ENCODE peak calls at places on chromosomes 3 and 15, in nine cellular contexts. One of them, this sample, is unnamed.

GRCh38 chr3:114551770-114552526 is 258.1 kb downstream of the TIGIT start:
- DNase-seq in stomach: no peak
- DNase-seq in H1: no peak
- DNase-seq in breast epithelium: no peak
- DNase-seq in HL-60: no peak
- DNase-seq in endothelial cell of umbilical vein: peak
- DNase-seq in suprapubic skin: no peak
- DNase-seq in prostate gland: no peak
- DNase-seq in transverse colon: no peak
- DNase-seq in this sample: no peak

GRCh38 chr15:45320581-45320980 is 57.8 kb downstream of the GATM start:
- DNase-seq in stomach: no peak
- DNase-seq in H1: no peak
- DNase-seq in breast epithelium: no peak
- DNase-seq in HL-60: no peak
- DNase-seq in endothelial cell of umbilical vein: no peak
- DNase-seq in suprapubic skin: no peak
- DNase-seq in prostate gland: no peak
- DNase-seq in transverse colon: no peak
- DNase-seq in this sample: no peak

GRCh38 chr3:10277115-10277625 is 15.6 kb downstream of the GHRL start:
- DNase-seq in stomach: no peak
- DNase-seq in H1: no peak
- DNase-seq in breast epithelium: no peak
- DNase-seq in HL-60: no peak
- DNase-seq in endothelial cell of umbilical vein: no peak
- DNase-seq in suprapubic skin: no peak
- DNase-seq in prostate gland: no peak
- DNase-seq in transverse colon: no peak
- DNase-seq in this sample: no peak

GRCh38 chr3:105979961-105980360 is 111.1 kb upstream of the CBLB start:
- DNase-seq in stomach: no peak
- DNase-seq in H1: no peak
- DNase-seq in breast epithelium: no peak
- DNase-seq in HL-60: no peak
- DNase-seq in endothelial cell of umbilical vein: no peak
- DNase-seq in suprapubic skin: no peak
- DNase-seq in prostate gland: no peak
- DNase-seq in transverse colon: no peak
- DNase-seq in this sample: no peak

GRCh38 chr15:47736123-47736786 is 18.9 kb downstream of the SEMA6D start:
- DNase-seq in stomach: no peak
- DNase-seq in H1: no peak
- DNase-seq in breast epithelium: no peak
- DNase-seq in HL-60: no peak
- DNase-seq in endothelial cell of umbilical vein: no peak
- DNase-seq in suprapubic skin: no peak
- DNase-seq in prostate gland: no peak
- DNase-seq in transverse colon: no peak
- DNase-seq in this sample: no peak

GRCh38 chr3:131701153-131701791 is 198.5 kb upstream of the MRPL3 start:
- DNase-seq in stomach: no peak
- DNase-seq in H1: no peak
- DNase-seq in breast epithelium: no peak
- DNase-seq in HL-60: no peak
- DNase-seq in endothelial cell of umbilical vein: no peak
- DNase-seq in suprapubic skin: no peak
- DNase-seq in prostate gland: no peak
- DNase-seq in transverse colon: no peak
- DNase-seq in this sample: no peak

GRCh38 chr3:62070891-62071290 is 302.5 kb downstream of the FEZF2 start:
- DNase-seq in stomach: no peak
- DNase-seq in H1: no peak
- DNase-seq in breast epithelium: no peak
- DNase-seq in HL-60: no peak
- DNase-seq in endothelial cell of umbilical vein: no peak
- DNase-seq in suprapubic skin: no peak
- DNase-seq in prostate gland: no peak
- DNase-seq in transverse colon: no peak
- DNase-seq in this sample: no peak

GRCh38 chr15:99613887-99614642 is 48.3 kb downstream of the MEF2A start:
- DNase-seq in stomach: no peak
- DNase-seq in H1: no peak
- DNase-seq in breast epithelium: no peak
- DNase-seq in HL-60: no peak
- DNase-seq in endothelial cell of umbilical vein: no peak
- DNase-seq in suprapubic skin: no peak
- DNase-seq in prostate gland: no peak
- DNase-seq in transverse colon: peak
- DNase-seq in this sample: no peak

GRCh38 chr15:29037997-29038700 is 152.4 kb downstream of the APBA2 start:
- DNase-seq in stomach: no peak
- DNase-seq in H1: no peak
- DNase-seq in breast epithelium: no peak
- DNase-seq in HL-60: no peak
- DNase-seq in endothelial cell of umbilical vein: no peak
- DNase-seq in suprapubic skin: peak
- DNase-seq in prostate gland: no peak
- DNase-seq in transverse colon: no peak
- DNase-seq in this sample: no peak

GRCh38 chr3:113043686-113044085 is 52.9 kb downstream of the GTPBP8 start:
- DNase-seq in stomach: no peak
- DNase-seq in H1: no peak
- DNase-seq in breast epithelium: no peak
- DNase-seq in HL-60: no peak
- DNase-seq in endothelial cell of umbilical vein: no peak
- DNase-seq in suprapubic skin: no peak
- DNase-seq in prostate gland: no peak
- DNase-seq in transverse colon: no peak
- DNase-seq in this sample: no peak

GRCh38 chr3:127728417-127728816 is 55.7 kb downstream of the ABTB1 start:
- DNase-seq in stomach: no peak
- DNase-seq in H1: no peak
- DNase-seq in breast epithelium: no peak
- DNase-seq in HL-60: no peak
- DNase-seq in endothelial cell of umbilical vein: no peak
- DNase-seq in suprapubic skin: no peak
- DNase-seq in prostate gland: no peak
- DNase-seq in transverse colon: no peak
- DNase-seq in this sample: no peak

GRCh38 chr3:152466784-152467183 is 198.1 kb downstream of the MBNL1 start:
- DNase-seq in stomach: no peak
- DNase-seq in H1: no peak
- DNase-seq in breast epithelium: no peak
- DNase-seq in HL-60: no peak
- DNase-seq in endothelial cell of umbilical vein: peak
- DNase-seq in suprapubic skin: no peak
- DNase-seq in prostate gland: no peak
- DNase-seq in transverse colon: no peak
- DNase-seq in this sample: no peak

GRCh38 chr15:53446376-53446775 is 313.1 kb downstream of the WDR72 start:
- DNase-seq in stomach: peak
- DNase-seq in H1: no peak
- DNase-seq in breast epithelium: no peak
- DNase-seq in HL-60: no peak
- DNase-seq in endothelial cell of umbilical vein: no peak
- DNase-seq in suprapubic skin: no peak
- DNase-seq in prostate gland: no peak
- DNase-seq in transverse colon: peak
- DNase-seq in this sample: no peak

GRCh38 chr15:53445531-53445930 is 313.9 kb downstream of the WDR72 start:
- DNase-seq in stomach: no peak
- DNase-seq in H1: no peak
- DNase-seq in breast epithelium: no peak
- DNase-seq in HL-60: no peak
- DNase-seq in endothelial cell of umbilical vein: no peak
- DNase-seq in suprapubic skin: no peak
- DNase-seq in prostate gland: no peak
- DNase-seq in transverse colon: no peak
- DNase-seq in this sample: no peak

GRCh38 chr15:53447053-53447574 is 312.3 kb downstream of the WDR72 start:
- DNase-seq in stomach: no peak
- DNase-seq in H1: no peak
- DNase-seq in breast epithelium: no peak
- DNase-seq in HL-60: no peak
- DNase-seq in endothelial cell of umbilical vein: no peak
- DNase-seq in suprapubic skin: no peak
- DNase-seq in prostate gland: no peak
- DNase-seq in transverse colon: no peak
- DNase-seq in this sample: no peak

GRCh38 chr15:53448215-53449001 is 311.1 kb downstream of the WDR72 start:
- DNase-seq in stomach: no peak
- DNase-seq in H1: no peak
- DNase-seq in breast epithelium: no peak
- DNase-seq in HL-60: no peak
- DNase-seq in endothelial cell of umbilical vein: peak
- DNase-seq in suprapubic skin: no peak
- DNase-seq in prostate gland: no peak
- DNase-seq in transverse colon: no peak
- DNase-seq in this sample: no peak

GRCh38 chr15:53447742-53448141 is 311.7 kb downstream of the WDR72 start:
- DNase-seq in stomach: no peak
- DNase-seq in H1: no peak
- DNase-seq in breast epithelium: no peak
- DNase-seq in HL-60: no peak
- DNase-seq in endothelial cell of umbilical vein: no peak
- DNase-seq in suprapubic skin: no peak
- DNase-seq in prostate gland: no peak
- DNase-seq in transverse colon: no peak
- DNase-seq in this sample: no peak
- TF ChIP-seq POLR2AphosphoS5 in stomach: no peak
- TF ChIP-seq POLR2AphosphoS5 in H1: no peak
- TF ChIP-seq POLR2AphosphoS5 in breast epithelium: no peak
- TF ChIP-seq POLR2AphosphoS5 in HL-60: no peak
- TF ChIP-seq POLR2AphosphoS5 in endothelial cell of umbilical vein: no peak
- TF ChIP-seq POLR2AphosphoS5 in suprapubic skin: no peak
- TF ChIP-seq POLR2AphosphoS5 in prostate gland: no peak
- TF ChIP-seq POLR2AphosphoS5 in transverse colon: no peak
- TF ChIP-seq POLR2AphosphoS5 in this sample: no peak

GRCh38 chr15:98609144-98609852 is 39.0 kb upstream of the IGF1R start:
- DNase-seq in stomach: no peak
- DNase-seq in H1: peak
- DNase-seq in breast epithelium: peak
- DNase-seq in HL-60: no peak
- DNase-seq in endothelial cell of umbilical vein: peak
- DNase-seq in suprapubic skin: peak
- DNase-seq in prostate gland: peak
- DNase-seq in transverse colon: no peak
- DNase-seq in this sample: no peak
- TF ChIP-seq POLR2AphosphoS5 in stomach: no peak
- TF ChIP-seq POLR2AphosphoS5 in H1: no peak
- TF ChIP-seq POLR2AphosphoS5 in breast epithelium: no peak
- TF ChIP-seq POLR2AphosphoS5 in HL-60: no peak
- TF ChIP-seq POLR2AphosphoS5 in endothelial cell of umbilical vein: no peak
- TF ChIP-seq POLR2AphosphoS5 in suprapubic skin: no peak
- TF ChIP-seq POLR2AphosphoS5 in prostate gland: peak
- TF ChIP-seq POLR2AphosphoS5 in transverse colon: no peak
- TF ChIP-seq POLR2AphosphoS5 in this sample: no peak

GRCh38 chr15:63052961-63053698 is 10.6 kb downstream of the TPM1 start:
- DNase-seq in stomach: peak
- DNase-seq in H1: no peak
- DNase-seq in breast epithelium: peak
- DNase-seq in HL-60: no peak
- DNase-seq in endothelial cell of umbilical vein: peak
- DNase-seq in suprapubic skin: peak
- DNase-seq in prostate gland: peak
- DNase-seq in transverse colon: peak
- DNase-seq in this sample: no peak
- TF ChIP-seq POLR2AphosphoS5 in stomach: no peak
- TF ChIP-seq POLR2AphosphoS5 in H1: peak
- TF ChIP-seq POLR2AphosphoS5 in breast epithelium: peak
- TF ChIP-seq POLR2AphosphoS5 in HL-60: no peak
- TF ChIP-seq POLR2AphosphoS5 in endothelial cell of umbilical vein: no peak
- TF ChIP-seq POLR2AphosphoS5 in suprapubic skin: no peak
- TF ChIP-seq POLR2AphosphoS5 in prostate gland: peak
- TF ChIP-seq POLR2AphosphoS5 in transverse colon: peak
- TF ChIP-seq POLR2AphosphoS5 in this sample: no peak

GRCh38 chr3:159593927-159594605 is 394.6 kb upstream of the IL12A start:
- DNase-seq in stomach: no peak
- DNase-seq in H1: no peak
- DNase-seq in breast epithelium: no peak
- DNase-seq in HL-60: no peak
- DNase-seq in endothelial cell of umbilical vein: peak
- DNase-seq in suprapubic skin: no peak
- DNase-seq in prostate gland: no peak
- DNase-seq in transverse colon: no peak
- DNase-seq in this sample: no peak
- TF ChIP-seq POLR2AphosphoS5 in stomach: no peak
- TF ChIP-seq POLR2AphosphoS5 in H1: no peak
- TF ChIP-seq POLR2AphosphoS5 in breast epithelium: no peak
- TF ChIP-seq POLR2AphosphoS5 in HL-60: no peak
- TF ChIP-seq POLR2AphosphoS5 in endothelial cell of umbilical vein: peak
- TF ChIP-seq POLR2AphosphoS5 in suprapubic skin: no peak
- TF ChIP-seq POLR2AphosphoS5 in prostate gland: no peak
- TF ChIP-seq POLR2AphosphoS5 in transverse colon: no peak
- TF ChIP-seq POLR2AphosphoS5 in this sample: no peak

DNA sequence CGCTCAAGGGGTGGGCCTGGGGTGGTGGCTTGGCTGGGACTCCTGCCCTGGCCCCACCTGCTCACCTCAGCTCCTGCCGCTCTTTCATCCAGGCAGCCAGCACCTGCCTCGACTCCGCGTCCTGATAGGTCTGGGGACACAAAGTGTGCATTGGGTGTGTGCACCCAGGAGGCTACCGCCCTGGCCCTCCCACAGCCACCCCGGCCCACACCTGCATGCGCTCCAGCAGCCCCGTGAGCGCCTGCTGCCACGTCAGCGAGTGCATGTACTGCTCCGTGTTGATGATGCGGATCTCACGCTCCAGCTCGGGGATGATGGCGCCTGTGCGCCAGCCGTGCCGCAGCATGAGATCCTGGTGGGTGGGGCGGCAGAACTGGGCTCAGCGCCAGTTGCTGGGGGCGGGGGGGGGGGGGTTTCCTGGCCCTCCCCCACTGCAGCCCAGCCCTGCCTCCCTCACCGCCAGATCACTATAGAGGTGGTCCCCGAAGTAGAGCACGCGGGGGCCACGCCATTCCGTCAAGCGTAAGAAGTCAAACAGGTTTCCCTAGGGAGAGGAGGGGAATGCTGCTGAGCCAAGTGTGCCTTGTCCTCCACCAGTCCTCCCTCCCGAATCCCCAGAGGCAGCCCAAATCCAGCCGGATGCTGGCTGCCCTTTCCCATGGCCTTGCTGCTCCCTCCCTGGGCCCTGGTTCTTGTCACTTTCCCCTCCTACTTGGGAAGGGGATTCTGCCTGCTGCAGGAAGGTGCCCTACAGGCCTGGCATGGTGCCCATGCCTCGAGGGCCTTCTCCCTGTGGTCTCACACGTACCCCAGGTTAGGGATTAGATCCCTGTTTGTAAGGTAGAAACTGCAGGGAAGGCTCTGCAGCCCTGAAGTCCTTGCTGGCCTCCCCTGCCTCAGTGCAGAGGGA is 8.7 kb downstream of the NT5DC2 start:
- DNase-seq in stomach: no peak
- DNase-seq in H1: no peak
- DNase-seq in breast epithelium: peak
- DNase-seq in HL-60: no peak
- DNase-seq in endothelial cell of umbilical vein: peak
- DNase-seq in suprapubic skin: no peak
- DNase-seq in prostate gland: peak
- DNase-seq in transverse colon: no peak
- DNase-seq in this sample: no peak
- TF ChIP-seq POLR2AphosphoS5 in stomach: no peak
- TF ChIP-seq POLR2AphosphoS5 in H1: no peak
- TF ChIP-seq POLR2AphosphoS5 in breast epithelium: no peak
- TF ChIP-seq POLR2AphosphoS5 in HL-60: no peak
- TF ChIP-seq POLR2AphosphoS5 in endothelial cell of umbilical vein: peak
- TF ChIP-seq POLR2AphosphoS5 in suprapubic skin: no peak
- TF ChIP-seq POLR2AphosphoS5 in prostate gland: peak
- TF ChIP-seq POLR2AphosphoS5 in transverse colon: no peak
- TF ChIP-seq POLR2AphosphoS5 in this sample: no peak

GRCh38 chr3:194138098-194138474 is 2.1 kb downstream of the HES1 start:
- DNase-seq in stomach: no peak
- DNase-seq in H1: no peak
- DNase-seq in breast epithelium: no peak
- DNase-seq in HL-60: no peak
- DNase-seq in endothelial cell of umbilical vein: peak
- DNase-seq in suprapubic skin: no peak
- DNase-seq in prostate gland: no peak
- DNase-seq in transverse colon: no peak
- DNase-seq in this sample: no peak
- TF ChIP-seq POLR2AphosphoS5 in stomach: no peak
- TF ChIP-seq POLR2AphosphoS5 in H1: no peak
- TF ChIP-seq POLR2AphosphoS5 in breast epithelium: no peak
- TF ChIP-seq POLR2AphosphoS5 in HL-60: no peak
- TF ChIP-seq POLR2AphosphoS5 in endothelial cell of umbilical vein: no peak
- TF ChIP-seq POLR2AphosphoS5 in suprapubic skin: no peak
- TF ChIP-seq POLR2AphosphoS5 in prostate gland: peak
- TF ChIP-seq POLR2AphosphoS5 in transverse colon: no peak
- TF ChIP-seq POLR2AphosphoS5 in this sample: no peak